ENCODE peak calls at places on chromosome X, in five cellular contexts. F is left ventricle myocardium inferior, N is HCT116, T is colonic mucosa, Z is lung. S is an unnamed sample.

GRCh38 chrX:121592884-121593283 is 545.5 kb downstream of the GLUD2 start:
- DNase-seq in F (no peak), N (no peak), T (no peak), Z (no peak), S (no peak)

GRCh38 chrX:129781134-129782014 is 1.6 kb downstream of the SASH3 start:
- DNase-seq in F (no peak), N (no peak), T (no peak), Z (peak; percentile 46), S (no peak)

GRCh38 chrX:131058136-131058868 is at the start of gene ARHGAP36:
- DNase-seq in F (no peak), N (no peak), T (no peak), Z (no peak), S (no peak)

GRCh38 chrX:19886888-19887531 is 390 bp downstream of the SH3KBP1 start:
- DNase-seq in F (peak; percentile 28), N (no peak), T (peak; percentile 28), Z (no peak), S (no peak)

GRCh38 chrX:48558270-48558669 is 16.0 kb upstream of the RBM3 start:
- DNase-seq in F (no peak), N (no peak), T (no peak), Z (no peak), S (no peak)

GRCh38 chrX:53088136-53088974 is 5.6 kb upstream of the KANTR start:
- DNase-seq in F (peak; percentile 79), N (no peak), T (peak; percentile 82), Z (peak; percentile 69), S (no peak)

GRCh38 chrX:114581528-114582263 is 2.2 kb upstream of the HTR2C start:
- DNase-seq in F (no peak), N (no peak), T (no peak), Z (no peak), S (no peak)

GRCh38 chrX:30635630-30636029 is 17.6 kb upstream of the GK start:
- DNase-seq in F (no peak), N (no peak), T (no peak), Z (no peak), S (no peak)

GRCh38 chrX:43328358-43328946 is 327.6 kb upstream of the MAOA start:
- DNase-seq in F (no peak), N (no peak), T (no peak), Z (no peak), S (peak; percentile 8)

GRCh38 chrX:110786486-110786885 is 9.1 kb downstream of the CHRDL1 start:
- DNase-seq in F (no peak), N (no peak), T (no peak), Z (no peak), S (no peak)

GRCh38 chrX:48472225-48472624 is 2.2 kb upstream of the SLC38A5 start:
- DNase-seq in F (no peak), N (no peak), T (no peak), Z (no peak), S (no peak)

GRCh38 chrX:440636-441035 is 53.9 kb upstream of the PPP2R3B start:
- DNase-seq in F (no peak), N (no peak), T (no peak), Z (no peak), S (no peak)

GRCh38 chrX:125711103-125711502 is 391.4 kb downstream of the TEX13C start:
- DNase-seq in F (no peak), N (no peak), T (no peak), Z (no peak), S (no peak)

GRCh38 chrX:148417934-148418333 is 82.5 kb upstream of the AFF2 start:
- DNase-seq in F (no peak), N (no peak), T (no peak), Z (no peak), S (no peak)

GRCh38 chrX:22164770-22165388 is 107.8 kb upstream of the CBLL2 start:
- DNase-seq in F (no peak), N (no peak), T (no peak), Z (no peak), S (no peak)

GRCh38 chrX:24215282-24215681 is 65.8 kb downstream of the ZFX start:
- DNase-seq in F (no peak), N (no peak), T (no peak), Z (no peak), S (no peak)

GRCh38 chrX:79524642-79525041 is 157.5 kb upstream of the ITM2A start:
- DNase-seq in F (no peak), N (no peak), T (peak; percentile 28), Z (no peak), S (no peak)

GRCh38 chrX:17376381-17377046 is 1.5 kb downstream of the NHS start:
- DNase-seq in F (no peak), N (no peak), T (peak; percentile 24), Z (no peak), S (peak; percentile 5)

GRCh38 chrX:74521961-74522833 is 92.2 kb downstream of the RLIM start:
- DNase-seq in F (peak; percentile 22), N (no peak), T (no peak), Z (no peak), S (no peak)

GRCh38 chrX:119488749-119489148 is 20.5 kb downstream of the SLC25A5 start:
- DNase-seq in F (no peak), N (no peak), T (peak; percentile 78), Z (peak; percentile 53), S (peak; percentile 53)

GRCh38 chrX:66919280-66919832 is 280.5 kb upstream of the EDA2R start:
- DNase-seq in F (no peak), N (no peak), T (no peak), Z (no peak), S (no peak)

GRCh38 chrX:118824173-118824782 is 654 bp downstream of the ZCCHC12 start:
- DNase-seq in F (no peak), N (no peak), T (no peak), Z (no peak), S (peak; percentile 5)

GRCh38 chrX:106696502-106696901 is 30.0 kb upstream of the RNF128 start:
- DNase-seq in F (no peak), N (no peak), T (no peak), Z (no peak), S (no peak)

GRCh38 chrX:52082578-52082977 is 13.6 kb upstream of the MAGED4B start:
- DNase-seq in F (no peak), N (no peak), T (no peak), Z (no peak), S (no peak)

GRCh38 chrX:72620550-72621145 is 48.0 kb upstream of the HDAC8 start:
- DNase-seq in F (peak; percentile 14), N (peak; percentile 74), T (peak; percentile 55), Z (no peak), S (peak; percentile 53)

GRCh38 chrX:44580466-44580865 is 37.8 kb upstream of the FUNDC1 start:
- DNase-seq in F (no peak), N (no peak), T (no peak), Z (no peak), S (no peak)

GRCh38 chrX:73337366-73337765 is 109.5 kb upstream of the CDX4 start:
- DNase-seq in F (no peak), N (no peak), T (no peak), Z (no peak), S (no peak)

GRCh38 chrX:36804066-36804465 is 204.1 kb upstream of the FAM47C start:
- DNase-seq in F (no peak), N (no peak), T (no peak), Z (no peak), S (no peak)

GRCh38 chrX:136272325-136272724 is 21.1 kb upstream of the MAP7D3 start:
- DNase-seq in F (no peak), N (peak; percentile 7), T (no peak), Z (no peak), S (no peak)

GRCh38 chrX:10589098-10589497 is 31.3 kb downstream of the MID1 start:
- DNase-seq in F (no peak), N (no peak), T (no peak), Z (no peak), S (peak; percentile 23)

GRCh38 chrX:111868726-111869638 is 7.0 kb upstream of the TRPC5OS start:
- DNase-seq in F (no peak), N (no peak), T (no peak), Z (no peak), S (no peak)

GRCh38 chrX:30144221-30144620 is 71.1 kb upstream of the MAGEB2 start:
- DNase-seq in F (no peak), N (no peak), T (no peak), Z (no peak), S (no peak)

GRCh38 chrX:120824021-120824420 is 51.6 kb downstream of the CT47B1 start:
- DNase-seq in F (no peak), N (no peak), T (no peak), Z (no peak), S (no peak)

GRCh38 chrX:13256562-13256961 is 63.3 kb downstream of the ATXN3L start:
- DNase-seq in F (no peak), N (no peak), T (no peak), Z (no peak), S (no peak)
- H3K4me1 ChIP-seq in F (no peaks in the 10 kb centered on the region), N (no peaks in the 10 kb centered on the region), T (no peaks in the 10 kb centered on the region), Z (no peaks in the 10 kb centered on the region), S (no peaks in the 10 kb centered on the region)

GRCh38 chrX:41452565-41452964 is 5.4 kb downstream of the NYX start:
- DNase-seq in F (no peak), N (no peak), T (no peak), Z (no peak), S (no peak)

GRCh38 chrX:41452972-41453371 is 5.8 kb downstream of the NYX start:
- DNase-seq in F (no peak), N (no peak), T (no peak), Z (no peak), S (no peak)

GRCh38 chrX:41459714-41460113 is 12.6 kb downstream of the NYX start:
- DNase-seq in F (no peak), N (no peak), T (no peak), Z (no peak), S (no peak)

DNA sequence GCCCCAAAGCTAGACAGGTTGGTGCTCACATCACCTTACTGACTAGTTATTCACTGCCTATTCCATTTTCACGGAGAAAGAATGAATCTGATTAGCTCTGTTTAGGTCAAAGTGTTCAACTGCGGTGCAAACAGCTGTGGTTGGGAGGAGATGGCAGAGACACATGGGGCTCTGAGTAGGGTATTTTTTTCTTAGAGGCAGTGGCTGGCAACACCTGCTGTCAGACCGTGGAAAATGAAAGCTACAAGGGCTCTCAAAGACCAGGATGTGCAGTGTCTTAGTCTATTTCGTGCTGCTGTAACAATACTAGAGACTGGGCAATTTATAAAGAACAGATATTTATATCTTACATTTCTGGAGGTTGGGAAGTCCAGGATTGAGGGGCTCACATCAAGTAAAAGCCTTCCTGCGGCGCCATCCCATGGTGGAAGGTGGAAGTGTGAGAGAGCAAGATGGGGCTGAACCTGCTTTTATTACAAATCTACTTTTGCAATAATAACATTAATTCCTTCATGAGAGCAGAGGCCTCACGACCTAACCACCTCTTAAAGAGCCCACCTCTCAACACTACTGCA is 10.6 kb downstream of the NYX start:
- DNase-seq in F (no peak), N (no peak), T (no peak), Z (no peak), S (no peak)
- TF ChIP-seq CTCF in F (peak; percentile 20), N (peak; percentile 42), T (no peak), Z (no peak), S (no peak)

GRCh38 chrX:104310657-104311056 is 55.9 kb upstream of the ESX1 start:
- DNase-seq in F (no peak), N (no peak), T (no peak), Z (no peak), S (no peak)
- H3K4me3 ChIP-seq in F (no peak overlapping the region), N (no peak overlapping the region), T (no peak overlapping the region), Z (no peak overlapping the region), S (no peak overlapping the region)

DNA sequence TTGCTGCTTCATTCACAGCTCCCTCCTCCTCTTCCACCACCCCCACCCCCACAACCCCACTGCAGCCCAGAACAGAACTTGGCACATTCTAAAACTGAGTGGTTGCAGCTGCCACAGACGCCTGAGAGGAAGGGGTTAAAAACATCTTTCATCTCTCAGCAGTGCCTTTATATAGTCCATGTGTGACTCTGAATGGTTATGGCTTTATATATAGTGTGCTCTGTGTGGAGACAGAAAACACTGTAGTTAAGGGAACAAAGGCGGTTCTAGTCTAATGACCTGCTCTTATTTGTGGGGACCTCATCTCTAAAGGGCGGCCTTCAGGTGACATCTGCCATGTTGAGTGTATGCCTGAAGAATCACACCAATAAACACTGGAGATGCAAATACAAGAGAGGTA is 144.7 kb downstream of the BCOR start:
- DNase-seq in F (no peak), N (no peak), T (no peak), Z (no peak), S (no peak)
- H3K4me1 ChIP-seq in F (peaks cover 18% of the 10 kb centered on the region), N (peaks cover 23% of the 10 kb centered on the region), T (no peaks in the 10 kb centered on the region), Z (peaks cover 1% of the 10 kb centered on the region), S (peaks cover 10% of the 10 kb centered on the region)